ENCODE peak calls at places on chromosomes 3 and 15, in five cellular contexts. B, Z, M, H and D are unnamed samples.

GRCh38 chr3:168213920-168214319 is 118.2 kb upstream of the GOLIM4 start:
- DNase-seq in B (no peak), Z (no peak), M (no peak), H (no peak), D (no peak)

GRCh38 chr15:48102167-48102566 is 18.6 kb upstream of the SLC24A5 start:
- DNase-seq in B (no peak), Z (no peak), M (no peak), H (no peak), D (no peak)

GRCh38 chr3:53218136-53218535 is 37.7 kb downstream of the TKT start:
- DNase-seq in B (no peak), Z (no peak), M (no peak), H (no peak), D (no peak)

GRCh38 chr3:71107926-71108325 is 475.6 kb downstream of the FOXP1 start:
- DNase-seq in B (no peak), Z (peak; percentile 90), M (no peak), H (no peak), D (no peak)

GRCh38 chr3:88262527-88262926 is 112.8 kb downstream of the C3orf38 start:
- DNase-seq in B (no peak), Z (no peak), M (no peak), H (no peak), D (no peak)

GRCh38 chr3:33884204-33884561 is 85.8 kb downstream of the PDCD6IP start:
- DNase-seq in B (no peak), Z (peak; percentile 4), M (peak; percentile 26), H (no peak), D (no peak)

GRCh38 chr3:162973518-162973917 is 1476.9 kb downstream of the OTOL1 start:
- DNase-seq in B (no peak), Z (no peak), M (no peak), H (no peak), D (no peak)

GRCh38 chr15:97600190-97600589 is 360.3 kb upstream of the ARRDC4 start:
- DNase-seq in B (no peak), Z (no peak), M (no peak), H (no peak), D (no peak)

GRCh38 chr3:153315781-153316180 is 153.8 kb downstream of the RAP2B start:
- DNase-seq in B (no peak), Z (no peak), M (no peak), H (no peak), D (no peak)

GRCh38 chr15:48717458-48717857 is 71.9 kb upstream of the FBN1 start:
- DNase-seq in B (no peak), Z (no peak), M (no peak), H (no peak), D (no peak)

GRCh38 chr15:64224508-64224907 is 61.7 kb upstream of the PPIB start:
- DNase-seq in B (no peak), Z (peak; percentile 61), M (peak; percentile 10), H (peak; percentile 71), D (no peak)

GRCh38 chr3:134313839-134314587 is 60.2 kb downstream of the AMOTL2 start:
- DNase-seq in B (peak; percentile 43), Z (peak; percentile 24), M (peak; percentile 27), H (no peak), D (no peak)

GRCh38 chr15:25737218-25737643 is 125.9 kb downstream of the ATP10A start:
- DNase-seq in B (no peak), Z (no peak), M (no peak), H (peak; percentile 57), D (no peak)

GRCh38 chr3:154143873-154144272 is 22.7 kb downstream of the ARHGEF26 start:
- DNase-seq in B (no peak), Z (no peak), M (no peak), H (no peak), D (no peak)

GRCh38 chr3:95923496-95924210 is 890.7 kb upstream of the EPHA6 start:
- DNase-seq in B (no peak), Z (peak; percentile 78), M (no peak), H (no peak), D (no peak)

GRCh38 chr15:95922431-95922830 is 408.1 kb upstream of the NR2F2 start:
- DNase-seq in B (no peak), Z (no peak), M (peak; percentile 13), H (no peak), D (no peak)

GRCh38 chr3:172751188-172751571 is 654 bp downstream of the ECT2 start:
- DNase-seq in B (no peak), Z (peak; percentile 52), M (no peak), H (no peak), D (no peak)

GRCh38 chr3:53921296-53921695 is 29.6 kb upstream of the SELENOK start:
- DNase-seq in B (no peak), Z (no peak), M (peak; percentile 21), H (no peak), D (no peak)

GRCh38 chr3:55017876-55018275 is 90.0 kb upstream of the LRTM1 start:
- DNase-seq in B (no peak), Z (no peak), M (no peak), H (no peak), D (no peak)

GRCh38 chr3:46361408-46362283 is 7.7 kb downstream of the CCR2 start:
- DNase-seq in B (no peak), Z (no peak), M (no peak), H (peak; percentile 66), D (no peak)

GRCh38 chr3:170012683-170013400 is 25.0 kb upstream of the GPR160 start:
- DNase-seq in B (no peak), Z (no peak), M (peak; percentile 16), H (no peak), D (no peak)

GRCh38 chr3:177642042-177642441 is 444.8 kb upstream of the TBL1XR1 start:
- DNase-seq in B (no peak), Z (no peak), M (no peak), H (no peak), D (no peak)

GRCh38 chr15:81197688-81198281 is 1.1 kb downstream of the IL16 start:
- DNase-seq in B (no peak), Z (no peak), M (no peak), H (no peak), D (no peak)

GRCh38 chr3:194249323-194250103 is 101.6 kb downstream of the CPN2 start:
- DNase-seq in B (no peak), Z (no peak), M (no peak), H (no peak), D (no peak)

GRCh38 chr15:26772588-26773484 is at the start of gene GABRB3:
- DNase-seq in B (no peak), Z (no peak), M (no peak), H (no peak), D (no peak)

GRCh38 chr3:31246293-31247062 is 286.2 kb upstream of the STT3B start:
- DNase-seq in B (no peak), Z (no peak), M (no peak), H (no peak), D (no peak)

GRCh38 chr15:44261007-44261706 is 27.4 kb upstream of the GOLM2 start:
- DNase-seq in B (no peak), Z (no peak), M (peak; percentile 19), H (no peak), D (no peak)

GRCh38 chr15:50192926-50193595 is 11.1 kb downstream of the SLC27A2 start:
- DNase-seq in B (no peak), Z (no peak), M (no peak), H (no peak), D (no peak)

GRCh38 chr3:129280183-129280582 is 1.5 kb downstream of the HMCES start:
- DNase-seq in B (no peak), Z (no peak), M (no peak), H (no peak), D (no peak)

GRCh38 chr3:132593241-132593949 is 3.7 kb upstream of the ACKR4 start:
- DNase-seq in B (no peak), Z (no peak), M (no peak), H (no peak), D (no peak)

GRCh38 chr3:107416138-107416537 is 38.9 kb downstream of the CCDC54 start:
- DNase-seq in B (no peak), Z (no peak), M (no peak), H (no peak), D (no peak)

DNA sequence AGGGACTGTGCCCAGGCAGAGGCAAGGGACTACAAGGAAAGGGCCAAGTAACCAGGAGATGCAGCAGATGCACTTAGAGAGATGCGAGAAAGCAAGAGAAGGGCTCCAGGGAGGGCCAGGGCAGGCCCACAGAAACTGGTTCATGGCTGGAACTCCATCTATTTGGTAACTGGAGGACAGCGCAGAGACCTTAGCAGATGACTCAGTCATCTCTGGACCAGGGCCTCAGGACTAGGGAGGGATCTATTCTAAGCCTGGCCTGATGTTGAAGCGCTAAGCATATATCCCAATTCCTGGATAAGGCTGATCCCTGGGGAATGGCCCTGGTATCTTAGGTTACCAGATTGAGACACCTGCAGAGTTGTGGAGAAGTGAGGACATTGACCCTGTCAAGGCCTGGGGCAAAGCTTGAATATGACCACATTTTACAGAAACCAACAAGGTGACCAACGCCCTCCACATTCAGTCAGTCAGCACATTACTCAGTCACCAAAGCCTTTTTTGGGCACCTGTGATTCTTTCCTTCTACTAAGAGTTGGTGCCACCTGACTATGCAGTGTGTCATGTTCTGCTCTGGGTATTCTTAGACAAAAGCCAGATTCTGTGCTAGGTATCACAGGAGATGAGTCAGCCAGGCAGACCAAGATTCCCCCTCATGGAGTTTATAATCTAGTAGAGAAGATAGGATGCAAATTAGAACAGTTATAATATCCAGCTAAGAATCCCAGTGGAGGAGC is 68.4 kb upstream of the SLCO3A1 start:
- DNase-seq in B (no peak), Z (no peak), M (no peak), H (no peak), D (no peak)
- TF ChIP-seq POLR2AphosphoS5 in B (no peak), Z (no peak), M (no peak), H (no peak), D (no peak)

GRCh38 chr3:100970537-100970936 is 22.7 kb downstream of the ABI3BP start:
- DNase-seq in B (no peak), Z (no peak), M (no peak), H (no peak), D (no peak)
- H3K4me1 ChIP-seq in B (no peaks in the 10 kb centered on the region), Z (no peaks in the 10 kb centered on the region), M (no peaks in the 10 kb centered on the region), H (peaks cover 47% of the 10 kb centered on the region), D (peaks cover 21% of the 10 kb centered on the region)

GRCh38 chr3:27387625-27388024 is 18.4 kb upstream of the NEK10 start:
- DNase-seq in B (no peak), Z (no peak), M (no peak), H (peak; percentile 71), D (no peak)

GRCh38 chr3:27391796-27392195 is 22.6 kb upstream of the NEK10 start:
- DNase-seq in B (no peak), Z (no peak), M (no peak), H (no peak), D (no peak)

DNA sequence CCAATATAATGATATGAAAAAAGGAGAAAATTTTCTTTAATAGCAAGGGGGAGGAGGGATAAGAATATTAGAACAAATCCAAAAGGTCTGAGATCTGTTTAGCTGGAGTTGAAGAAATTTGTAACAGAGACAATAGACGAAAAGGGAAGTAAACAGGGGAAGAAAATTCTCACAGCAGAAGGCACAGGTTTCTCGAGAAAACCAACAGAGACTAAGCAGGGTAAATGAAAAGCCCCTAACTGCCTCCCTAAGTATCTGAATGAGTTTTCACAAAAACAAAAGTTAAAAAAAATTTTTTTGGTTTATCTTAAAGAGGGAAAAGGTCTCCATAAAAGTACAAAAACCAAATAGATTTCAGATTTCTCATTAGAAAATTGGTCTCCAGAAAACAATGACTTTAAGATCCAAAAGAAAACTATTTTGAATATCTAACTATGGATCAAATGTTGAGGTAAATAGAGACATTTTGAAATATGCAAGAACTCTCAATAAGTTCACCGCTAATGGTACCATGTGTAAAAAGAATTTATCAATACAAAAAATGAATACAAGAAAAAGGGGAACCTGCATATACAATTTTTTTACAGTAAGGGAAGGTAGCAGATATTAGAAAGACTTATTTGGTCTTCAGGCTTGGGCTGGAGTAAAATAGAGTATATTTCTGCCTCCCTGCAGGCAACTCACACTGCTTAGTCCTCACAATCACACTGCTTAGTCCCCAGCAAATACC is 23.9 kb upstream of the NEK10 start:
- DNase-seq in B (no peak), Z (no peak), M (no peak), H (no peak), D (no peak)
- TF ChIP-seq CTCF in B (no peak), Z (no peak), M (no peak), H (no peak), D (no peak)

GRCh38 chr3:66115858-66116654 is 77.3 kb upstream of the MAGI1 start:
- DNase-seq in B (no peak), Z (peak; percentile 94), M (peak; percentile 81), H (peak; percentile 66), D (no peak)
- TF ChIP-seq POLR2AphosphoS5 in B (no peak), Z (peak; percentile 71), M (no peak), H (peak; percentile 37), D (peak; percentile 71)